ENCODE peak calls at places on chromosome 18, in five cellular contexts. A is hypothalamus, H is psoas muscle, C is T-helper 22 cell, M is G401. S is an unnamed sample.

GRCh38 chr18:78171954-78172353 is 807.7 kb upstream of the SALL3 start:
- DNase-seq in A (no peak), M (no peak), C (no peak), H (no peak), S (no peak)

GRCh38 chr18:3466051-3466450 is 16.1 kb downstream of the TGIF1 start:
- DNase-seq in A (no peak), M (no peak), H (no peak), C (no peak), S (no peak)

GRCh38 chr18:57921708-57922107 is 118.6 kb upstream of the ATP8B1 start:
- DNase-seq in H (no peak), M (no peak), A (no peak), C (no peak), S (peak; percentile 27)

GRCh38 chr18:8283901-8284585 is 325.2 kb upstream of the RAB12 start:
- DNase-seq in M (no peak), H (no peak), C (no peak), A (no peak), S (no peak)

GRCh38 chr18:44672506-44672905 is 8.2 kb upstream of the SETBP1 start:
- DNase-seq in C (no peak), M (no peak), A (no peak), H (no peak), S (no peak)

GRCh38 chr18:62751341-62751821 is 36.0 kb downstream of the PHLPP1 start:
- DNase-seq in C (no peak), H (no peak), A (peak; percentile 24), M (peak; percentile 51), S (no peak)

GRCh38 chr18:54742654-54743053 is 85.6 kb upstream of the RAB27B start:
- DNase-seq in M (peak; percentile 70), A (no peak), C (no peak), H (peak; percentile 24), S (no peak)

GRCh38 chr18:79059456-79059855 is 9.7 kb upstream of the ATP9B start:
- DNase-seq in H (no peak), C (no peak), A (no peak), M (no peak), S (no peak)

GRCh38 chr18:34921271-34921670 is 119.9 kb upstream of the MAPRE2 start:
- DNase-seq in C (no peak), H (no peak), M (peak; percentile 76), A (no peak), S (no peak)